ENCODE peak calls at places on chromosome 1, in four cellular contexts. R, S, V and M are unnamed samples.

GRCh38 chr1:228978486-228979324 is 243.4 kb downstream of the RHOU start:
- DNase-seq in S (no peak), R (no peak), V (no peak), M (no peak)

GRCh38 chr1:237393632-237394031 is 351.6 kb downstream of the RYR2 start:
- DNase-seq in R (no peak), V (no peak), S (no peak), M (no peak)

GRCh38 chr1:199394856-199395255 is 632.7 kb upstream of the NR5A2 start:
- DNase-seq in S (no peak), V (no peak), R (no peak), M (no peak)

GRCh38 chr1:170494369-170494768 is 37.6 kb upstream of the GORAB start:
- DNase-seq in R (no peak), S (no peak), V (no peak), M (no peak)

GRCh38 chr1:28411656-28412055 is 42.1 kb downstream of the PHACTR4 start:
- DNase-seq in S (no peak), V (no peak), R (no peak), M (no peak)

GRCh38 chr1:56444960-56445646 is 134.3 kb downstream of the PLPP3 start:
- DNase-seq in V (no peak), R (no peak), S (no peak), M (no peak)

GRCh38 chr1:169338617-169339016 is 29.0 kb downstream of the NME7 start:
- DNase-seq in S (no peak), V (no peak), R (no peak), M (no peak)

GRCh38 chr1:60762176-60762575 is 320.2 kb upstream of the NFIA start:
- DNase-seq in V (no peak), R (no peak), S (no peak), M (no peak)

GRCh38 chr1:63935148-63935547 is 161.3 kb downstream of the ROR1 start:
- DNase-seq in R (no peak), V (no peak), S (no peak), M (peak)

GRCh38 chr1:160167580-160167979 is 16.2 kb downstream of the ATP1A4 start:
- DNase-seq in R (no peak), V (no peak), S (no peak), M (no peak)

GRCh38 chr1:22527555-22528296 is 35.6 kb upstream of the EPHA8 start:
- DNase-seq in R (no peak), V (no peak), S (no peak), M (no peak)

GRCh38 chr1:17922833-17923232 is 167.7 kb downstream of the ACTL8 start:
- DNase-seq in S (peak), R (peak), V (peak), M (peak)

GRCh38 chr1:81950845-81951244 is 150.1 kb downstream of the ADGRL2 start:
- DNase-seq in V (no peak), S (no peak), R (no peak), M (no peak)

GRCh38 chr1:105102385-105102784 is 1352.7 kb downstream of the AMY1C start:
- DNase-seq in V (no peak), S (no peak), R (peak), M (no peak)

GRCh38 chr1:210294991-210295773 is 33.5 kb upstream of the HHAT start:
- DNase-seq in V (no peak), S (no peak), R (no peak), M (no peak)
- TF ChIP-seq PHF8 in V (no peak), S (no peak), R (no peak), M (no peak)

GRCh38 chr1:226937940-226938725 is 2.0 kb upstream of the COQ8A start:
- DNase-seq in R (no peak), V (no peak), S (no peak), M (no peak)
- H3K4me2 ChIP-seq in R (peak), V (peak), S (peak), M (peak)

DNA sequence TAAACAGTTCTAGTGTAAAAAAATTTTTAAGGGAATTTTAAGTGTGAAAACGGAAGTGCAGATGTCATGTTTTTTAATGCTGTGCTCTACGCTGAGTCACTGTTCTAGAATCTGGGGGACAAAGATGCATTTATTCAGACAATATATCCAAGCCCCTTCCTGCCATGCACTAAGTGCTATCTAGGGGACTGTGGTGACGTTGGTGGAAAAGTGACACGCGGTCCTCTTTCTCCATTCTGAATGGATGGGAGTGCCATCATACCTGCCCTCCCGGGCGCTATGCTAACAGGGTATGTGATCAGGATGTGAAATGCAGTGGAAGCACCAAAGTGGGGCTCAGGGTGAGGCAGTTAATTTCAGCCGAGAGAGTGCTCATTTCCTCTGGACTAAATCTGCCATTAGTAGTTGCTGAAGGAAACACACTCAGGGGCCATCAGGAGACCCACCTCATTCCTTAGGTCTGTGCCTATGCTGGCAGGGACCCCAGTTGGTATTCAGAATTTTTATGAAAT is 6.6 kb downstream of the C1orf226 start:
- DNase-seq in R (no peak), V (no peak), S (no peak), M (no peak)
- TF ChIP-seq PHF8 in R (no peak), V (no peak), S (no peak), M (no peak)

DNA sequence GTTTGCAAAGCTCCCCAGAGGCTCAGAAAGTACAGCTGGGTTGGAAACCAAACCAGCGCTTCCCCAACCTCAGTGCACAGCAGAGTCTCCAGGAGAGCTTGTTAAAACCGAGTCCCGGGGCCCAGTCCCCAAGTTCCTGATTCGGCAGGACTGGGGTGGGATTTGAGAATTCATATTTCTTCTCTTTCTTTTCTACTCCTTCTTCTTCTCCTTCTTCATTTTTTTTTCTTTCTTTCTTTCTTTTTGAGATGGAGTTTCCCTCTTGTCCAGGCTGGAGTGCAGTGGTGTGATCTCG is 136.8 kb downstream of the PGBD5 start:
- DNase-seq in S (no peak), R (no peak), V (no peak), M (no peak)
- H3K4me2 ChIP-seq in S (no peak), R (no peak), V (no peak), M (no peak)

DNA sequence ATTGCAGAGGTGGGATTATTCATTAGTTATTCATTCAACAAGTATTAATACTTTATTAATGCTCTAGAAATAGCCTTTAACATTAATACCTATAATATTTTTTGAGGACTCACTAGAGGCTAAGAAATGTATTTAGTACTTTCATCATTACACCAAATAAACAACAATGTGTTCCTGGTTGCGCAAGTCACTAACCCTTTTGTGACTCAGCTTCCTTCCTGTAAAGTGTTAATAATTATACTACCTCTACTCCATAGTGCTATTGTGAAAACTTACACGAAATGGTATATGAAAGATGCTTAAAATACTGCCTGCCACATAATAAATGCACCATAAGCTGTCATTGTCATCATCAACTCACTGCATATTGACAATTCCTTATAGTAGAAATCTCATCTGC is 431.0 kb downstream of the DPYD start:
- DNase-seq in V (no peak), R (no peak), S (peak), M (peak)
- TF ChIP-seq PHF8 in V (no peak), R (no peak), S (no peak), M (no peak)

GRCh38 chr1:66778266-66778665 is 22.8 kb downstream of the INSL5 start:
- DNase-seq in R (no peak), S (no peak), V (no peak), M (no peak)
- H3K4me2 ChIP-seq in R (no peak), S (no peak), V (no peak), M (no peak)

GRCh38 chr1:113998361-113998760 is 19.1 kb downstream of the OLFML3 start:
- DNase-seq in V (no peak), S (no peak), R (no peak), M (no peak)
- TF ChIP-seq PHF8 in V (no peak), S (no peak), R (no peak), M (no peak)

GRCh38 chr1:202857136-202857610 is 31.8 kb downstream of the RABIF start:
- DNase-seq in R (no peak), S (peak), V (no peak), M (no peak)

GRCh38 chr1:202860744-202861419 is 28.1 kb downstream of the RABIF start:
- DNase-seq in V (peak), S (peak), R (peak), M (peak)

GRCh38 chr1:202858789-202859414 is 30.0 kb downstream of the RABIF start:
- DNase-seq in R (no peak), S (no peak), V (no peak), M (no peak)

GRCh38 chr1:202856034-202856433 is 32.9 kb downstream of the RABIF start:
- DNase-seq in V (no peak), S (no peak), R (no peak), M (no peak)

DNA sequence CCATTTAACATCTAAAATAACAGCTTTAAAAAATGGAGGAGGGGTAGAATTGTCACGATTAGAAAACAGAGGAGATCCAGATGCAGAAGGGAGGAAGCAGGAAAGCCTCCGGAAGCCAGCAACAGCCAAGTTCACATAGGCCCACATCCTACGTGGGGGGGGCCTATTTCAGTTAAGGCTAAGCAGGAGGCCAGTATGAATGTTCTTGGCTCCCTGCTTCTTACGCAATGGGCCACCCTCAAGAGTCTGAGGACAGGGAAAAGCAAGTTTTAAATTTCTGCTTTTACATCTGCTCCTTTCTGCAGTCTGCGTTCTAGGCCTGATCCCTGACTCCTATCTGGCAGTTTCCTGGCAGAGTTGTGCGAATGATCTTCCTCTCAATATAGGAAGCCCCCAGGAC is 30.6 kb downstream of the RABIF start:
- DNase-seq in R (no peak), V (no peak), S (no peak), M (no peak)
- H3K4me2 ChIP-seq in R (no peak), V (no peak), S (no peak), M (no peak)